ENCODE peak calls at places on chromosomes 3 and 15, in nine cellular contexts. One of them, this sample, is unnamed.

GRCh38 chr3:69542265-69543079 is 156.6 kb upstream of the FRMD4B start:
- DNase-seq in ovary: peak; percentile 53
- DNase-seq in CD8-positive, alpha-beta T cell: no peak
- DNase-seq in A673: no peak
- DNase-seq in neural progenitor cell: peak; percentile 88
- DNase-seq in IMR-90: no peak
- DNase-seq in left ventricle myocardium inferior: peak; percentile 46
- DNase-seq in kidney: peak; percentile 75
- DNase-seq in sigmoid colon: no peak
- DNase-seq in this sample: no peak

GRCh38 chr3:138833908-138834358 is 795 bp downstream of the PIK3CB start:
- DNase-seq in ovary: no peak
- DNase-seq in CD8-positive, alpha-beta T cell: peak; percentile 9
- DNase-seq in A673: peak; percentile 12
- DNase-seq in neural progenitor cell: peak; percentile 13
- DNase-seq in IMR-90: peak; percentile 24
- DNase-seq in left ventricle myocardium inferior: no peak
- DNase-seq in kidney: no peak
- DNase-seq in sigmoid colon: no peak
- DNase-seq in this sample: no peak

GRCh38 chr3:9111349-9112265 is 137.8 kb downstream of the SRGAP3 start:
- DNase-seq in ovary: peak; percentile 70
- DNase-seq in CD8-positive, alpha-beta T cell: no peak
- DNase-seq in A673: no peak
- DNase-seq in neural progenitor cell: no peak
- DNase-seq in IMR-90: peak; percentile 0
- DNase-seq in left ventricle myocardium inferior: peak; percentile 32
- DNase-seq in kidney: no peak
- DNase-seq in sigmoid colon: peak; percentile 81
- DNase-seq in this sample: no peak

GRCh38 chr15:40252438-40253178 is 13.7 kb downstream of the PAK6 start:
- DNase-seq in ovary: peak; percentile 60
- DNase-seq in CD8-positive, alpha-beta T cell: no peak
- DNase-seq in A673: peak; percentile 33
- DNase-seq in neural progenitor cell: peak; percentile 53
- DNase-seq in IMR-90: no peak
- DNase-seq in left ventricle myocardium inferior: peak; percentile 40
- DNase-seq in kidney: peak; percentile 84
- DNase-seq in sigmoid colon: no peak
- DNase-seq in this sample: peak; percentile 65

GRCh38 chr15:74403981-74404563 is 29.7 kb downstream of the SEMA7A start:
- DNase-seq in ovary: peak; percentile 81
- DNase-seq in CD8-positive, alpha-beta T cell: no peak
- DNase-seq in A673: no peak
- DNase-seq in neural progenitor cell: no peak
- DNase-seq in IMR-90: no peak
- DNase-seq in left ventricle myocardium inferior: no peak
- DNase-seq in kidney: no peak
- DNase-seq in sigmoid colon: no peak
- DNase-seq in this sample: no peak

GRCh38 chr3:57803647-57804081 is 47.6 kb downstream of the SLMAP start:
- DNase-seq in ovary: no peak
- DNase-seq in CD8-positive, alpha-beta T cell: no peak
- DNase-seq in A673: peak; percentile 70
- DNase-seq in neural progenitor cell: peak; percentile 41
- DNase-seq in IMR-90: peak; percentile 97
- DNase-seq in left ventricle myocardium inferior: no peak
- DNase-seq in kidney: no peak
- DNase-seq in sigmoid colon: no peak
- DNase-seq in this sample: peak; percentile 38

GRCh38 chr15:80674245-80674614 is 20.9 kb upstream of the ABHD17C start:
- DNase-seq in ovary: no peak
- DNase-seq in CD8-positive, alpha-beta T cell: no peak
- DNase-seq in A673: no peak
- DNase-seq in neural progenitor cell: no peak
- DNase-seq in IMR-90: peak; percentile 60
- DNase-seq in left ventricle myocardium inferior: no peak
- DNase-seq in kidney: no peak
- DNase-seq in sigmoid colon: no peak
- DNase-seq in this sample: peak; percentile 10

GRCh38 chr3:184387174-184387714 is 7.4 kb downstream of the CHRD start:
- DNase-seq in ovary: no peak
- DNase-seq in CD8-positive, alpha-beta T cell: no peak
- DNase-seq in A673: no peak
- DNase-seq in neural progenitor cell: no peak
- DNase-seq in IMR-90: no peak
- DNase-seq in left ventricle myocardium inferior: no peak
- DNase-seq in kidney: no peak
- DNase-seq in sigmoid colon: no peak
- DNase-seq in this sample: no peak

GRCh38 chr3:178482981-178483380 is 53.3 kb upstream of the KCNMB2 start:
- DNase-seq in ovary: no peak
- DNase-seq in CD8-positive, alpha-beta T cell: no peak
- DNase-seq in A673: no peak
- DNase-seq in neural progenitor cell: no peak
- DNase-seq in IMR-90: no peak
- DNase-seq in left ventricle myocardium inferior: no peak
- DNase-seq in kidney: no peak
- DNase-seq in sigmoid colon: no peak
- DNase-seq in this sample: no peak

GRCh38 chr3:57956119-57956832 is 51.9 kb upstream of the FLNB start:
- DNase-seq in ovary: no peak
- DNase-seq in CD8-positive, alpha-beta T cell: no peak
- DNase-seq in A673: no peak
- DNase-seq in neural progenitor cell: no peak
- DNase-seq in IMR-90: peak; percentile 94
- DNase-seq in left ventricle myocardium inferior: no peak
- DNase-seq in kidney: no peak
- DNase-seq in sigmoid colon: no peak
- DNase-seq in this sample: no peak

GRCh38 chr15:31303434-31304073 is 23.1 kb upstream of the KLF13 start:
- DNase-seq in ovary: no peak
- DNase-seq in CD8-positive, alpha-beta T cell: no peak
- DNase-seq in A673: no peak
- DNase-seq in neural progenitor cell: peak; percentile 57
- DNase-seq in IMR-90: no peak
- DNase-seq in left ventricle myocardium inferior: peak; percentile 58
- DNase-seq in kidney: peak; percentile 75
- DNase-seq in sigmoid colon: peak; percentile 72
- DNase-seq in this sample: no peak

GRCh38 chr15:92884459-92884812 is 15.7 kb upstream of the CHD2 start:
- DNase-seq in ovary: no peak
- DNase-seq in CD8-positive, alpha-beta T cell: no peak
- DNase-seq in A673: no peak
- DNase-seq in neural progenitor cell: no peak
- DNase-seq in IMR-90: no peak
- DNase-seq in left ventricle myocardium inferior: no peak
- DNase-seq in kidney: no peak
- DNase-seq in sigmoid colon: no peak
- DNase-seq in this sample: no peak

GRCh38 chr15:72486144-72486543 is 12.0 kb downstream of the ARIH1 start:
- DNase-seq in ovary: no peak
- DNase-seq in CD8-positive, alpha-beta T cell: no peak
- DNase-seq in A673: no peak
- DNase-seq in neural progenitor cell: no peak
- DNase-seq in IMR-90: no peak
- DNase-seq in left ventricle myocardium inferior: no peak
- DNase-seq in kidney: no peak
- DNase-seq in sigmoid colon: no peak
- DNase-seq in this sample: no peak

GRCh38 chr3:66383998-66384745 is 116.7 kb downstream of the LRIG1 start:
- DNase-seq in ovary: no peak
- DNase-seq in CD8-positive, alpha-beta T cell: no peak
- DNase-seq in A673: no peak
- DNase-seq in neural progenitor cell: no peak
- DNase-seq in IMR-90: no peak
- DNase-seq in left ventricle myocardium inferior: no peak
- DNase-seq in kidney: no peak
- DNase-seq in sigmoid colon: no peak
- DNase-seq in this sample: no peak

GRCh38 chr15:63063164-63063756 is 20.7 kb downstream of the TPM1 start:
- DNase-seq in ovary: no peak
- DNase-seq in CD8-positive, alpha-beta T cell: no peak
- DNase-seq in A673: no peak
- DNase-seq in neural progenitor cell: no peak
- DNase-seq in IMR-90: no peak
- DNase-seq in left ventricle myocardium inferior: no peak
- DNase-seq in kidney: no peak
- DNase-seq in sigmoid colon: no peak
- DNase-seq in this sample: no peak

GRCh38 chr3:41684802-41685740 is 276.8 kb downstream of the ULK4 start:
- DNase-seq in ovary: no peak
- DNase-seq in CD8-positive, alpha-beta T cell: no peak
- DNase-seq in A673: no peak
- DNase-seq in neural progenitor cell: peak; percentile 11
- DNase-seq in IMR-90: no peak
- DNase-seq in left ventricle myocardium inferior: no peak
- DNase-seq in kidney: no peak
- DNase-seq in sigmoid colon: no peak
- DNase-seq in this sample: no peak

GRCh38 chr15:92097473-92098178 is 244.1 kb downstream of the SLCO3A1 start:
- DNase-seq in ovary: no peak
- DNase-seq in CD8-positive, alpha-beta T cell: peak; percentile 33
- DNase-seq in A673: peak; percentile 75
- DNase-seq in neural progenitor cell: peak; percentile 92
- DNase-seq in IMR-90: peak; percentile 46
- DNase-seq in left ventricle myocardium inferior: no peak
- DNase-seq in kidney: no peak
- DNase-seq in sigmoid colon: no peak
- DNase-seq in this sample: peak; percentile 51

GRCh38 chr3:187767266-187768032 is 22.2 kb upstream of the BCL6 start:
- DNase-seq in ovary: no peak
- DNase-seq in CD8-positive, alpha-beta T cell: no peak
- DNase-seq in A673: no peak
- DNase-seq in neural progenitor cell: no peak
- DNase-seq in IMR-90: peak; percentile 93
- DNase-seq in left ventricle myocardium inferior: no peak
- DNase-seq in kidney: no peak
- DNase-seq in sigmoid colon: no peak
- DNase-seq in this sample: no peak

GRCh38 chr15:94229591-94230365 is 1.6 kb upstream of the MCTP2 start:
- DNase-seq in ovary: no peak
- DNase-seq in CD8-positive, alpha-beta T cell: peak; percentile 23
- DNase-seq in A673: no peak
- DNase-seq in neural progenitor cell: no peak
- DNase-seq in IMR-90: no peak
- DNase-seq in left ventricle myocardium inferior: no peak
- DNase-seq in kidney: no peak
- DNase-seq in sigmoid colon: no peak
- DNase-seq in this sample: no peak

GRCh38 chr15:88897456-88898194 is 2.3 kb upstream of the HAPLN3 start:
- DNase-seq in ovary: peak; percentile 95
- DNase-seq in CD8-positive, alpha-beta T cell: peak; percentile 82
- DNase-seq in A673: peak; percentile 73
- DNase-seq in neural progenitor cell: peak; percentile 25
- DNase-seq in IMR-90: peak; percentile 71
- DNase-seq in left ventricle myocardium inferior: peak; percentile 90
- DNase-seq in kidney: peak; percentile 94
- DNase-seq in sigmoid colon: peak; percentile 94
- DNase-seq in this sample: peak; percentile 88

GRCh38 chr15:97009036-97009555 is 678.6 kb downstream of the NR2F2 start:
- DNase-seq in ovary: no peak
- DNase-seq in CD8-positive, alpha-beta T cell: no peak
- DNase-seq in A673: peak; percentile 76
- DNase-seq in neural progenitor cell: no peak
- DNase-seq in IMR-90: no peak
- DNase-seq in left ventricle myocardium inferior: no peak
- DNase-seq in kidney: no peak
- DNase-seq in sigmoid colon: no peak
- DNase-seq in this sample: no peak

GRCh38 chr3:124558898-124559649 is 171.2 kb upstream of the UMPS start:
- DNase-seq in ovary: peak; percentile 70
- DNase-seq in CD8-positive, alpha-beta T cell: no peak
- DNase-seq in A673: peak; percentile 98
- DNase-seq in neural progenitor cell: no peak
- DNase-seq in IMR-90: peak; percentile 96
- DNase-seq in left ventricle myocardium inferior: peak; percentile 68
- DNase-seq in kidney: peak; percentile 95
- DNase-seq in sigmoid colon: peak; percentile 87
- DNase-seq in this sample: peak; percentile 61

GRCh38 chr3:158205994-158206393 is 96.1 kb downstream of the RSRC1 start:
- DNase-seq in ovary: no peak
- DNase-seq in CD8-positive, alpha-beta T cell: no peak
- DNase-seq in A673: no peak
- DNase-seq in neural progenitor cell: no peak
- DNase-seq in IMR-90: no peak
- DNase-seq in left ventricle myocardium inferior: no peak
- DNase-seq in kidney: no peak
- DNase-seq in sigmoid colon: no peak
- DNase-seq in this sample: no peak

GRCh38 chr3:175150812-175151411 is 291.8 kb downstream of the NAALADL2 start:
- DNase-seq in ovary: no peak
- DNase-seq in CD8-positive, alpha-beta T cell: no peak
- DNase-seq in A673: no peak
- DNase-seq in neural progenitor cell: no peak
- DNase-seq in IMR-90: peak; percentile 4
- DNase-seq in left ventricle myocardium inferior: no peak
- DNase-seq in kidney: no peak
- DNase-seq in sigmoid colon: no peak
- DNase-seq in this sample: no peak
- H3K4me1 ChIP-seq in ovary: no peaks in the 10 kb centered on the region
- H3K4me1 ChIP-seq in CD8-positive, alpha-beta T cell: no peaks in the 10 kb centered on the region
- H3K4me1 ChIP-seq in A673: no peaks in the 10 kb centered on the region
- H3K4me1 ChIP-seq in neural progenitor cell: no peaks in the 10 kb centered on the region
- H3K4me1 ChIP-seq in IMR-90: no peaks in the 10 kb centered on the region
- H3K4me1 ChIP-seq in left ventricle myocardium inferior: no peaks in the 10 kb centered on the region
- H3K4me1 ChIP-seq in kidney: peaks cover 2% of the 10 kb centered on the region
- H3K4me1 ChIP-seq in sigmoid colon: no peaks in the 10 kb centered on the region
- H3K4me1 ChIP-seq in this sample: peaks cover 15% of the 10 kb centered on the region

GRCh38 chr3:111904376-111905241 is 45.5 kb downstream of the PHLDB2 start:
- DNase-seq in ovary: no peak
- DNase-seq in CD8-positive, alpha-beta T cell: no peak
- DNase-seq in A673: peak; percentile 72
- DNase-seq in neural progenitor cell: no peak
- DNase-seq in IMR-90: peak; percentile 92
- DNase-seq in left ventricle myocardium inferior: no peak
- DNase-seq in kidney: no peak
- DNase-seq in sigmoid colon: no peak
- DNase-seq in this sample: no peak
- H3K4me1 ChIP-seq in ovary: no peaks in the 10 kb centered on the region
- H3K4me1 ChIP-seq in CD8-positive, alpha-beta T cell: no peaks in the 10 kb centered on the region
- H3K4me1 ChIP-seq in A673: peaks cover 12% of the 10 kb centered on the region
- H3K4me1 ChIP-seq in neural progenitor cell: no peaks in the 10 kb centered on the region
- H3K4me1 ChIP-seq in IMR-90: peaks cover 12% of the 10 kb centered on the region
- H3K4me1 ChIP-seq in left ventricle myocardium inferior: peaks cover 90% of the 10 kb centered on the region
- H3K4me1 ChIP-seq in kidney: peaks cover 3% of the 10 kb centered on the region
- H3K4me1 ChIP-seq in sigmoid colon: no peaks in the 10 kb centered on the region
- H3K4me1 ChIP-seq in this sample: no peaks in the 10 kb centered on the region

GRCh38 chr3:23824699-23825444 is 19.1 kb downstream of the UBE2E1 start:
- DNase-seq in ovary: no peak
- DNase-seq in CD8-positive, alpha-beta T cell: no peak
- DNase-seq in A673: no peak
- DNase-seq in neural progenitor cell: no peak
- DNase-seq in IMR-90: no peak
- DNase-seq in left ventricle myocardium inferior: no peak
- DNase-seq in kidney: no peak
- DNase-seq in sigmoid colon: no peak
- DNase-seq in this sample: peak; percentile 65
- H3K4me1 ChIP-seq in ovary: peaks cover 8% of the 10 kb centered on the region
- H3K4me1 ChIP-seq in CD8-positive, alpha-beta T cell: no peaks in the 10 kb centered on the region
- H3K4me1 ChIP-seq in A673: peaks cover 18% of the 10 kb centered on the region
- H3K4me1 ChIP-seq in neural progenitor cell: peaks cover 44% of the 10 kb centered on the region
- H3K4me1 ChIP-seq in IMR-90: peaks cover 2% of the 10 kb centered on the region
- H3K4me1 ChIP-seq in left ventricle myocardium inferior: peaks cover 76% of the 10 kb centered on the region
- H3K4me1 ChIP-seq in kidney: peaks cover 10% of the 10 kb centered on the region
- H3K4me1 ChIP-seq in sigmoid colon: no peaks in the 10 kb centered on the region
- H3K4me1 ChIP-seq in this sample: peaks cover 39% of the 10 kb centered on the region

GRCh38 chr3:111739241-111739952 is 119.7 kb upstream of the PHLDB2 start:
- DNase-seq in ovary: no peak
- DNase-seq in CD8-positive, alpha-beta T cell: no peak
- DNase-seq in A673: no peak
- DNase-seq in neural progenitor cell: no peak
- DNase-seq in IMR-90: peak; percentile 88
- DNase-seq in left ventricle myocardium inferior: peak; percentile 47
- DNase-seq in kidney: no peak
- DNase-seq in sigmoid colon: peak; percentile 80
- DNase-seq in this sample: peak; percentile 65
- H3K4me1 ChIP-seq in ovary: peaks cover 13% of the 10 kb centered on the region
- H3K4me1 ChIP-seq in CD8-positive, alpha-beta T cell: no peaks in the 10 kb centered on the region
- H3K4me1 ChIP-seq in A673: no peaks in the 10 kb centered on the region
- H3K4me1 ChIP-seq in neural progenitor cell: no peaks in the 10 kb centered on the region
- H3K4me1 ChIP-seq in IMR-90: peaks cover 19% of the 10 kb centered on the region
- H3K4me1 ChIP-seq in left ventricle myocardium inferior: peaks cover 81% of the 10 kb centered on the region
- H3K4me1 ChIP-seq in kidney: peaks cover 31% of the 10 kb centered on the region
- H3K4me1 ChIP-seq in sigmoid colon: no peaks in the 10 kb centered on the region
- H3K4me1 ChIP-seq in this sample: peaks cover 73% of the 10 kb centered on the region